ENCODE peak calls at places on chromosomes 12 and 14, in nine cellular contexts. One of them, this sample, is unnamed.

GRCh38 chr12:12533238-12533829 is 29.3 kb downstream of the DUSP16 start:
- DNase-seq in OCI-LY7: no peak
- DNase-seq in GM23248: no peak
- DNase-seq in suprapubic skin: no peak
- DNase-seq in SJSA1: no peak
- DNase-seq in body of pancreas: peak; percentile 78
- DNase-seq in GM23338: peak; percentile 24
- DNase-seq in transverse colon: peak; percentile 60
- DNase-seq in heart right ventricle: peak; percentile 27
- DNase-seq in this sample: peak; percentile 66

GRCh38 chr12:3250576-3250975 is 173.4 kb downstream of the TSPAN9 start:
- DNase-seq in OCI-LY7: no peak
- DNase-seq in GM23248: no peak
- DNase-seq in suprapubic skin: no peak
- DNase-seq in SJSA1: no peak
- DNase-seq in body of pancreas: no peak
- DNase-seq in GM23338: no peak
- DNase-seq in transverse colon: no peak
- DNase-seq in heart right ventricle: peak; percentile 77
- DNase-seq in this sample: no peak

GRCh38 chr12:129788506-129788905 is 115.3 kb downstream of the TMEM132D start:
- DNase-seq in OCI-LY7: no peak
- DNase-seq in GM23248: no peak
- DNase-seq in suprapubic skin: no peak
- DNase-seq in SJSA1: no peak
- DNase-seq in body of pancreas: no peak
- DNase-seq in GM23338: no peak
- DNase-seq in transverse colon: no peak
- DNase-seq in heart right ventricle: no peak
- DNase-seq in this sample: no peak

GRCh38 chr14:79040742-79041249 is 870.6 kb downstream of the NRXN3 start:
- DNase-seq in OCI-LY7: no peak
- DNase-seq in GM23248: no peak
- DNase-seq in suprapubic skin: no peak
- DNase-seq in SJSA1: no peak
- DNase-seq in body of pancreas: no peak
- DNase-seq in GM23338: no peak
- DNase-seq in transverse colon: no peak
- DNase-seq in heart right ventricle: no peak
- DNase-seq in this sample: no peak

GRCh38 chr12:42213023-42213422 is 25.0 kb downstream of the YAF2 start:
- DNase-seq in OCI-LY7: peak; percentile 13
- DNase-seq in GM23248: no peak
- DNase-seq in suprapubic skin: no peak
- DNase-seq in SJSA1: no peak
- DNase-seq in body of pancreas: no peak
- DNase-seq in GM23338: no peak
- DNase-seq in transverse colon: peak; percentile 25
- DNase-seq in heart right ventricle: no peak
- DNase-seq in this sample: no peak

GRCh38 chr12:81114241-81114640 is 36.4 kb downstream of the ACSS3 start:
- DNase-seq in OCI-LY7: no peak
- DNase-seq in GM23248: no peak
- DNase-seq in suprapubic skin: no peak
- DNase-seq in SJSA1: no peak
- DNase-seq in body of pancreas: no peak
- DNase-seq in GM23338: no peak
- DNase-seq in transverse colon: no peak
- DNase-seq in heart right ventricle: no peak
- DNase-seq in this sample: no peak

GRCh38 chr12:27780612-27781408 is 774 bp upstream of the MANSC4 start:
- DNase-seq in OCI-LY7: peak; percentile 71
- DNase-seq in GM23248: peak; percentile 64
- DNase-seq in suprapubic skin: peak; percentile 68
- DNase-seq in SJSA1: peak; percentile 47
- DNase-seq in body of pancreas: peak; percentile 50
- DNase-seq in GM23338: peak; percentile 60
- DNase-seq in transverse colon: peak; percentile 25
- DNase-seq in heart right ventricle: no peak
- DNase-seq in this sample: peak; percentile 87

GRCh38 chr12:105262461-105263184 is 26.6 kb upstream of the APPL2 start:
- DNase-seq in OCI-LY7: no peak
- DNase-seq in GM23248: no peak
- DNase-seq in suprapubic skin: no peak
- DNase-seq in SJSA1: peak; percentile 60
- DNase-seq in body of pancreas: no peak
- DNase-seq in GM23338: no peak
- DNase-seq in transverse colon: no peak
- DNase-seq in heart right ventricle: no peak
- DNase-seq in this sample: no peak

GRCh38 chr12:52119398-52120254 is 40.1 kb downstream of the SMIM41 start:
- DNase-seq in OCI-LY7: peak; percentile 91
- DNase-seq in GM23248: peak; percentile 40
- DNase-seq in suprapubic skin: no peak
- DNase-seq in SJSA1: no peak
- DNase-seq in body of pancreas: peak; percentile 68
- DNase-seq in GM23338: peak; percentile 95
- DNase-seq in transverse colon: peak; percentile 47
- DNase-seq in heart right ventricle: no peak
- DNase-seq in this sample: peak; percentile 71

GRCh38 chr14:100747736-100748135 is 21.0 kb downstream of the DLK1 start:
- DNase-seq in OCI-LY7: no peak
- DNase-seq in GM23248: no peak
- DNase-seq in suprapubic skin: peak; percentile 58
- DNase-seq in SJSA1: no peak
- DNase-seq in body of pancreas: no peak
- DNase-seq in GM23338: no peak
- DNase-seq in transverse colon: no peak
- DNase-seq in heart right ventricle: no peak
- DNase-seq in this sample: no peak

GRCh38 chr12:6553051-6553868 is 2.6 kb downstream of the IFFO1 start:
- DNase-seq in OCI-LY7: no peak
- DNase-seq in GM23248: peak; percentile 97
- DNase-seq in suprapubic skin: no peak
- DNase-seq in SJSA1: peak; percentile 79
- DNase-seq in body of pancreas: no peak
- DNase-seq in GM23338: no peak
- DNase-seq in transverse colon: no peak
- DNase-seq in heart right ventricle: no peak
- DNase-seq in this sample: peak; percentile 84

GRCh38 chr12:6551496-6552139 is 4.2 kb downstream of the IFFO1 start:
- DNase-seq in OCI-LY7: no peak
- DNase-seq in GM23248: peak; percentile 95
- DNase-seq in suprapubic skin: no peak
- DNase-seq in SJSA1: no peak
- DNase-seq in body of pancreas: no peak
- DNase-seq in GM23338: no peak
- DNase-seq in transverse colon: no peak
- DNase-seq in heart right ventricle: no peak
- DNase-seq in this sample: no peak

GRCh38 chr12:6551063-6551461 is 4.8 kb downstream of the IFFO1 start:
- DNase-seq in OCI-LY7: no peak
- DNase-seq in GM23248: peak; percentile 83
- DNase-seq in suprapubic skin: peak; percentile 90
- DNase-seq in SJSA1: no peak
- DNase-seq in body of pancreas: no peak
- DNase-seq in GM23338: no peak
- DNase-seq in transverse colon: peak; percentile 55
- DNase-seq in heart right ventricle: peak; percentile 77
- DNase-seq in this sample: no peak

GRCh38 chr12:6550294-6551062 is 5.4 kb downstream of the IFFO1 start:
- DNase-seq in OCI-LY7: no peak
- DNase-seq in GM23248: no peak
- DNase-seq in suprapubic skin: no peak
- DNase-seq in SJSA1: no peak
- DNase-seq in body of pancreas: no peak
- DNase-seq in GM23338: no peak
- DNase-seq in transverse colon: no peak
- DNase-seq in heart right ventricle: peak; percentile 41
- DNase-seq in this sample: no peak

GRCh38 chr12:6552140-6552551 is 3.7 kb downstream of the IFFO1 start:
- DNase-seq in OCI-LY7: no peak
- DNase-seq in GM23248: peak; percentile 72
- DNase-seq in suprapubic skin: no peak
- DNase-seq in SJSA1: peak; percentile 54
- DNase-seq in body of pancreas: no peak
- DNase-seq in GM23338: no peak
- DNase-seq in transverse colon: no peak
- DNase-seq in heart right ventricle: peak; percentile 76
- DNase-seq in this sample: peak; percentile 72
- H3K4me1 ChIP-seq in OCI-LY7: peaks cover 26% of the 10 kb centered on the region
- H3K4me1 ChIP-seq in GM23248: peaks cover 70% of the 10 kb centered on the region
- H3K4me1 ChIP-seq in suprapubic skin: peaks cover 70% of the 10 kb centered on the region
- H3K4me1 ChIP-seq in SJSA1: peaks cover 90% of the 10 kb centered on the region
- H3K4me1 ChIP-seq in body of pancreas: peaks cover 36% of the 10 kb centered on the region
- H3K4me1 ChIP-seq in GM23338: peaks cover 12% of the 10 kb centered on the region
- H3K4me1 ChIP-seq in transverse colon: peaks cover 45% of the 10 kb centered on the region
- H3K4me1 ChIP-seq in heart right ventricle: peaks cover 89% of the 10 kb centered on the region
- H3K4me1 ChIP-seq in this sample: peaks cover 68% of the 10 kb centered on the region

DNA sequence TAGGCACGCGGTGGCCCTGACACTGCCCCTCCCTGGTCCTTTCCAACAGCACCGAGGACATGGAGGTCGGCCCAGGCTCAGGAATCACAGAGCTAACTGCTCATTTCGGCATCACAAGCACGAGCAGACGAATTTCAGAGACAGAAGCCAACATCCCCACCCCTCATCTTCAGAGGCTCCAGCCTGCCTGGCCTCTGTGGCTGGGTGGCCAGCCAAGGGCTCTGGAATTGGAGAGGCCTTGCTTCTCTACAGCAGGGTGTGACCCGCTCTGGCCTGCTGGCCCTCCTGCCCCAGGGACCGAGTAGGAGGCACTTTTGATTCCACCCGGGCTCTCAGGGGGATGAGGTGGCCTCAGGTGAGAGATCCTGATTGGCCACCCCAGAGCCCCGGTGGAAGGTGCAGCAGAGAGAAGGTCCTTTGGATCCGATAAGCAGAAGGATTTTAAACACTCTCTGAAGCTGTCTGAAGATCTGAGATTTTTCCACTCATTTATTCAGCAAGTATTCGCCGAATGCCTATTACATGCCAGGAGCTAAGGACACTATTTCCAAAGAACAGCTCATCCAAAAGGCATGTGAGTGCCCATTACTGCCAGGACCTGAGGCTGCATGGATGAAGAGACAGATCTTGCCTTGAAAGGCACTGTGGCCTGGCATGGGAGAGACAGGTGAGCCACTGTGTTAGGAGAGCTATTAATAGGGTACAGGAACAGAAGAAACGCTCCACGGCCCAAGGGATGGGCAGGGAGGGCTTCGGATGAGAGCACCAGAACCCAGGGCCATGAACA is 10.3 kb downstream of the BAG5 start:
- DNase-seq in OCI-LY7: no peak
- DNase-seq in GM23248: peak; percentile 86
- DNase-seq in suprapubic skin: peak; percentile 80
- DNase-seq in SJSA1: no peak
- DNase-seq in body of pancreas: peak; percentile 19
- DNase-seq in GM23338: no peak
- DNase-seq in transverse colon: no peak
- DNase-seq in heart right ventricle: peak; percentile 49
- DNase-seq in this sample: peak; percentile 73
- H3K27ac ChIP-seq in OCI-LY7: no peak overlapping the region
- H3K27ac ChIP-seq in GM23248: peak overlapping the region; percentile 90
- H3K27ac ChIP-seq in suprapubic skin: peak overlapping the region; percentile 75
- H3K27ac ChIP-seq in SJSA1: peak overlapping the region; percentile 11
- H3K27ac ChIP-seq in body of pancreas: no peak overlapping the region
- H3K27ac ChIP-seq in GM23338: no peak overlapping the region
- H3K27ac ChIP-seq in transverse colon: peak overlapping the region; percentile 84
- H3K27ac ChIP-seq in heart right ventricle: peak overlapping the region; percentile 93
- H3K27ac ChIP-seq in this sample: peak overlapping the region; percentile 75

GRCh38 chr12:31756977-31757420 is 28.2 kb upstream of the AMN1 start:
- DNase-seq in OCI-LY7: no peak
- DNase-seq in GM23248: peak; percentile 29
- DNase-seq in suprapubic skin: no peak
- DNase-seq in SJSA1: no peak
- DNase-seq in body of pancreas: no peak
- DNase-seq in GM23338: no peak
- DNase-seq in transverse colon: peak; percentile 66
- DNase-seq in heart right ventricle: no peak
- DNase-seq in this sample: no peak

DNA sequence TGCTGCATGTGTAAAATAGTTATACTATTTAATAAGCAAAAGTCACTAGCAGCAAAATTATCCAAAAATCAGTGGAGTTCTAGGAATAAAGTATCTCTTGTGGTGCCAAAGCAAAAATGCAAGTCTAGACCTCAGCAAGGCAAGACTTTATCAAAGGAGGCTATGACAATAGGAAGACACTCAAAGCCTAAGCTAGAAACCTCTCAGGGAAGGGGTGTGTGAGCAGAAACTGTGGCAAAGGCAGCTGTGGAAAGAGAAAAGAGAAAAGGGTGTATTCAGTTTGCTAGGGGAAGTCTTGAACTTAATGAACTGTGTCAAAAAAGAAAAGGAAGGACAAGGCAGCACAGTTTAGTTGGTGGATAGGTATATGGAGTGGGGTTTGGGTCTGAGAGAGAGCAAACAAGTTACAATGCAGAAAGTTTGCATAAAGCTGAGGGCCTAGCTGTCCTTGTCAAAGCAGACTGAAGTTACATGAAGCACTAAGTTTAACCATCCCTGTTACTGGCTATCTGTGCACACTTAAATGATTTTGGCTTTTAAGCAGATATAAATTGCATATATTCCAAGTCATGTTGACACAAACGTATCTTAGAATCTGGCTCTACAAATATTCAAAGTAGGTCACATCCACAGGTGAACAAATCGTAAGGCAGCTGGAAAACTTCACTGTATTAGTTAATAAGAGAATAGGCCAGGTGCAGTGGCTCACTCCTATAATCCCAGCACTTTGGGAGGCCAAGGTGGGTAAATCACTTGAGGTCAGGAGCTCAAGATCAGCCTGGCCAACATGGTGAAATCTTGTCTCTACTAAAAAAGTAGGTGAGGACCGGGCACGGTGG is 31.0 kb upstream of the AMN1 start:
- DNase-seq in OCI-LY7: peak; percentile 39
- DNase-seq in GM23248: no peak
- DNase-seq in suprapubic skin: no peak
- DNase-seq in SJSA1: no peak
- DNase-seq in body of pancreas: no peak
- DNase-seq in GM23338: no peak
- DNase-seq in transverse colon: no peak
- DNase-seq in heart right ventricle: no peak
- DNase-seq in this sample: no peak
- H3K4me1 ChIP-seq in OCI-LY7: peaks cover 13% of the 10 kb centered on the region
- H3K4me1 ChIP-seq in GM23248: no peaks in the 10 kb centered on the region
- H3K4me1 ChIP-seq in suprapubic skin: no peaks in the 10 kb centered on the region
- H3K4me1 ChIP-seq in SJSA1: no peaks in the 10 kb centered on the region
- H3K4me1 ChIP-seq in body of pancreas: peaks cover 11% of the 10 kb centered on the region
- H3K4me1 ChIP-seq in GM23338: peaks cover 10% of the 10 kb centered on the region
- H3K4me1 ChIP-seq in transverse colon: no peaks in the 10 kb centered on the region
- H3K4me1 ChIP-seq in heart right ventricle: no peaks in the 10 kb centered on the region
- H3K4me1 ChIP-seq in this sample: no peaks in the 10 kb centered on the region

DNA sequence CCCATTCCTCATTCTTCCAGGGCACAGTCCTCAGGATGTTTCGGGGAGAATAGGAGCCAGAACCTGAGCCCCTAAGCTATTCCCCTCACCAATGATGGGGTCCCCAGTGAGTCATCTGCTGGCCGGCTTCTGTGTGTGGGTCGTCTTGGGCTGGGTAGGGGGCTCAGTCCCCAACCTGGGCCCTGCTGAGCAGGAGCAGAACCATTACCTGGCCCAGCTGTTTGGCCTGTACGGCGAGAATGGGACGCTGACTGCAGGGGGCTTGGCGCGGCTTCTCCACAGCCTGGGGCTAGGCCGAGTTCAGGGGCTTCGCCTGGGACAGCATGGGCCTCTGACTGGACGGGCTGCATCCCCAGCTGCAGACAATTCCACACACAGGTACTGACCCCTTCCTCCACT is 1.3 kb downstream of the SLC39A5 start:
- DNase-seq in OCI-LY7: no peak
- DNase-seq in GM23248: no peak
- DNase-seq in suprapubic skin: no peak
- DNase-seq in SJSA1: no peak
- DNase-seq in body of pancreas: no peak
- DNase-seq in GM23338: no peak
- DNase-seq in transverse colon: no peak
- DNase-seq in heart right ventricle: no peak
- DNase-seq in this sample: no peak
- H3K27ac ChIP-seq in OCI-LY7: no peak overlapping the region
- H3K27ac ChIP-seq in GM23248: no peak overlapping the region
- H3K27ac ChIP-seq in suprapubic skin: no peak overlapping the region
- H3K27ac ChIP-seq in SJSA1: no peak overlapping the region
- H3K27ac ChIP-seq in body of pancreas: peak overlapping the region; percentile 72
- H3K27ac ChIP-seq in GM23338: no peak overlapping the region
- H3K27ac ChIP-seq in transverse colon: peak overlapping the region; percentile 82
- H3K27ac ChIP-seq in heart right ventricle: no peak overlapping the region
- H3K27ac ChIP-seq in this sample: no peak overlapping the region